ENCODE peak calls at places on chromosomes 2 and 18, in six cellular contexts. P is GM12878, J is Panc1, R is breast epithelium, S is sigmoid colon, C is left lung. A is an unnamed sample.

GRCh38 chr18:10197097-10197496 is 257.3 kb upstream of the APCDD1 start:
- DNase-seq in P (no peak), S (no peak), J (no peak), R (no peak), C (peak; percentile 69), A (no peak)

GRCh38 chr2:130744287-130745117 is 10.8 kb upstream of the AMER3 start:
- DNase-seq in P (no peak), C (no peak), J (no peak), S (no peak), R (no peak), A (no peak)

GRCh38 chr18:21264651-21265050 is 22.6 kb downstream of the GREB1L start:
- DNase-seq in C (no peak), S (no peak), J (no peak), R (no peak), P (no peak), A (no peak)

GRCh38 chr18:56402872-56403516 is 235.4 kb downstream of the TXNL1 start:
- DNase-seq in S (no peak), J (no peak), P (no peak), C (no peak), R (no peak), A (no peak)

GRCh38 chr18:75784413-75784812 is 356.9 kb upstream of the SMIM21 start:
- DNase-seq in P (no peak), C (no peak), R (no peak), S (no peak), J (no peak), A (no peak)

GRCh38 chr18:22935431-22935830 is 2.3 kb downstream of the RBBP8 start:
- DNase-seq in S (no peak), C (no peak), R (no peak), P (no peak), J (no peak), A (no peak)

GRCh38 chr2:71852141-71852711 is 295.4 kb downstream of the CYP26B1 start:
- DNase-seq in P (no peak), C (no peak), R (no peak), J (no peak), S (no peak), A (no peak)

GRCh38 chr2:172323256-172323655 is 104.1 kb upstream of the ITGA6 start:
- DNase-seq in J (no peak), P (no peak), C (no peak), R (no peak), S (no peak), A (no peak)

GRCh38 chr18:77249583-77250500 is at the start of gene GALR1:
- DNase-seq in J (no peak), C (no peak), P (no peak), S (no peak), R (no peak), A (no peak)

GRCh38 chr2:52857722-52858121 is 909.9 kb upstream of the CHAC2 start:
- DNase-seq in C (no peak), P (no peak), S (no peak), J (no peak), R (no peak), A (no peak)

GRCh38 chr2:52859065-52859464 is 908.5 kb upstream of the CHAC2 start:
- DNase-seq in C (no peak), S (no peak), J (no peak), R (no peak), P (no peak), A (no peak)

GRCh38 chr2:52862801-52863200 is 904.8 kb upstream of the CHAC2 start:
- DNase-seq in R (no peak), S (no peak), J (no peak), C (no peak), P (no peak), A (no peak)

GRCh38 chr2:52861606-52862005 is 906.0 kb upstream of the CHAC2 start:
- DNase-seq in J (no peak), P (no peak), S (no peak), R (no peak), C (no peak), A (no peak)
- H3K4me3 ChIP-seq in J (no peak overlapping the region), P (no peak overlapping the region), S (no peak overlapping the region), R (no peak overlapping the region), C (no peak overlapping the region), A (no peak overlapping the region)

GRCh38 chr2:226772389-226773179 is 27.0 kb downstream of the IRS1 start:
- DNase-seq in J (no peak), R (no peak), S (no peak), C (no peak), P (peak; percentile 82), A (no peak)

GRCh38 chr2:226773291-226773690 is 26.3 kb downstream of the IRS1 start:
- DNase-seq in R (no peak), P (no peak), J (no peak), S (no peak), C (no peak), A (no peak)

GRCh38 chr2:226767056-226767813 is 32.4 kb downstream of the IRS1 start:
- DNase-seq in R (no peak), C (no peak), P (no peak), S (no peak), J (no peak), A (no peak)

GRCh38 chr2:226775032-226775509 is 24.5 kb downstream of the IRS1 start:
- DNase-seq in P (no peak), C (no peak), R (no peak), S (no peak), J (no peak), A (no peak)

DNA sequence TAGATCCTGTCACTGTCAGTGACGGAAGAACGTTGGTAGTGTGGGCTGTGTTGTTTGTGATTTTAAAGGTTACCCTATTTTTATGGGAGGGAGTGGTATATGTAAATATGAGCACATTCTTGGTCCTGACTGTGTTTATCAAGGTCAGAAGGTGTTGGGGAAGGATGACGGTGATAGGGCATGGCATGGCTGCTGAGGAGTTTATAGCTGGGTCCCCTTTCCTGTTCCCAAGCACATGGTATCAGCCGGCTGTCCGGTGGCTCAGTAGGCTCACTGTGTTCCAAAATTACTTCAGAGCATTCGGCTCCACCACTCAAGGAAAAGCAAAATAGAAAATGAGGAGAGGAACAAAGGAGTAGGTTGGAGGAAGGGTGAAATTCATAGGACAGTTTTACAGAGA is 28.6 kb downstream of the IRS1 start:
- DNase-seq in P (no peak), R (no peak), C (no peak), S (no peak), J (no peak), A (no peak)
- H3K4me1 ChIP-seq in P (peaks cover 14% of the 10 kb centered on the region), R (peaks cover 9% of the 10 kb centered on the region), C (peaks cover 22% of the 10 kb centered on the region), S (no peaks in the 10 kb centered on the region), J (peaks cover 7% of the 10 kb centered on the region), A (peaks cover 23% of the 10 kb centered on the region)

GRCh38 chr18:48762022-48762421 is 188.7 kb downstream of the SMAD7 start:
- DNase-seq in C (no peak), J (no peak), R (no peak), P (no peak), S (no peak), A (no peak)
- H3K27me3 ChIP-seq in C (no peaks in the 10 kb centered on the region), J (no peaks in the 10 kb centered on the region), R (no peaks in the 10 kb centered on the region), P (no peaks in the 10 kb centered on the region), S (no peaks in the 10 kb centered on the region), A (no peaks in the 10 kb centered on the region)

GRCh38 chr2:85579266-85579935 is 2.0 kb downstream of the VAMP8 start:
- DNase-seq in C (no peak), S (no peak), P (no peak), J (no peak), R (no peak), A (no peak)

GRCh38 chr2:85575739-85576138 is 1.6 kb upstream of the VAMP8 start:
- DNase-seq in C (no peak), S (no peak), R (no peak), P (no peak), J (no peak), A (no peak)

GRCh38 chr2:85577063-85577385 is 362 bp upstream of the VAMP8 start:
- DNase-seq in J (no peak), P (no peak), S (no peak), C (no peak), R (no peak), A (no peak)

GRCh38 chr2:85578243-85579180 is 1.1 kb downstream of the VAMP8 start:
- DNase-seq in P (no peak), J (no peak), R (no peak), C (peak; percentile 82), S (peak; percentile 80), A (peak; percentile 75)

GRCh38 chr2:85577386-85578242 is at the start of gene VAMP8:
- DNase-seq in R (peak; percentile 90), C (peak; percentile 88), P (no peak), S (no peak), J (no peak), A (no peak)
- H3K4me3 ChIP-seq in R (peak within 1 kb of the TSS; percentile 31), C (peak within 1 kb of the TSS; percentile 59), P (peak within 1 kb of the TSS; percentile 77), S (peak within 1 kb of the TSS; percentile 29), J (peak within 1 kb of the TSS; percentile 49), A (peak within 1 kb of the TSS; percentile 24)

GRCh38 chr18:58993260-58993659 is 128.6 kb downstream of the ZNF532 start:
- DNase-seq in S (no peak), C (no peak), J (no peak), R (no peak), P (no peak), A (no peak)
- H3K4me1 ChIP-seq in S (no peaks in the 10 kb centered on the region), C (peaks cover 12% of the 10 kb centered on the region), J (no peaks in the 10 kb centered on the region), R (no peaks in the 10 kb centered on the region), P (peaks cover 29% of the 10 kb centered on the region), A (peaks cover 63% of the 10 kb centered on the region)

A was measured in ascending aorta.